ENCODE peak calls at places on chromosomes 12 and 14, in six cellular contexts. P, X, K, W, A and J are unnamed samples.
A peak's percentile ranks its signal among the peaks of the same experiment; 100 is the strongest.

GRCh38 chr14:72634910-72635647 is 258.8 kb downstream of the DPF3 start:
- DNase-seq in P (no peak), X (no peak), K (no peak), W (no peak), A (no peak), J (no peak)

GRCh38 chr12:54259194-54260011 is 20.5 kb downstream of the CBX5 start:
- DNase-seq in P (no peak), X (peak; percentile 89), K (peak; percentile 77), W (peak; percentile 66), A (peak; percentile 84), J (peak; percentile 58)

GRCh38 chr14:99807413-99808132 is 14.4 kb downstream of the EML1 start:
- DNase-seq in P (no peak), X (peak; percentile 66), K (no peak), W (no peak), A (no peak), J (no peak)

GRCh38 chr12:67002711-67003110 is 266.4 kb upstream of the CAND1 start:
- DNase-seq in P (no peak), X (peak; percentile 3), K (peak; percentile 44), W (peak; percentile 71), A (no peak), J (no peak)

GRCh38 chr14:81453166-81453766 is 53.1 kb upstream of the STON2 start:
- DNase-seq in P (peak; percentile 22), X (peak; percentile 53), K (peak; percentile 48), W (peak; percentile 64), A (peak; percentile 59), J (peak; percentile 45)

GRCh38 chr14:73180385-73180805 is 44.1 kb downstream of the PSEN1 start:
- DNase-seq in P (no peak), X (peak; percentile 60), K (peak; percentile 82), W (no peak), A (peak; percentile 92), J (peak; percentile 59)

GRCh38 chr14:60905930-60906329 is 74.9 kb downstream of the TRMT5 start:
- DNase-seq in P (no peak), X (peak; percentile 39), K (no peak), W (no peak), A (no peak), J (no peak)

GRCh38 chr14:24032727-24033418 is 18.9 kb upstream of the CARMIL3 start:
- DNase-seq in P (no peak), X (peak; percentile 69), K (peak; percentile 91), W (peak; percentile 20), A (peak; percentile 97), J (no peak)

GRCh38 chr12:42912367-42912766 is 322.8 kb upstream of the PRICKLE1 start:
- DNase-seq in P (no peak), X (no peak), K (no peak), W (no peak), A (peak; percentile 2), J (no peak)